ENCODE peak calls at places on chromosomes 16 and 17, in five cellular contexts. Z, B, X, A and L are unnamed samples.
A peak's percentile ranks its signal among the peaks of the same experiment; 100 is the strongest.

GRCh38 chr17:28219771-28220170 is 99.2 kb upstream of the TMEM97 start:
- DNase-seq in Z (no peak), B (no peak), X (no peak), A (no peak), L (no peak)

GRCh38 chr17:65473363-65473762 is 88.1 kb downstream of the AXIN2 start:
- DNase-seq in Z (no peak), B (no peak), X (no peak), A (peak; percentile 65), L (no peak)

GRCh38 chr16:85878875-85879274 is 20.1 kb upstream of the IRF8 start:
- DNase-seq in Z (no peak), B (peak; percentile 84), X (peak; percentile 93), A (no peak), L (peak; percentile 27)

GRCh38 chr16:83802135-83802534 is 5.6 kb upstream of the HSBP1 start:
- DNase-seq in Z (peak; percentile 66), B (peak; percentile 87), X (peak; percentile 62), A (no peak), L (peak; percentile 52)

GRCh38 chr17:52202572-52202876 is 44.0 kb upstream of the CA10 start:
- DNase-seq in Z (peak; percentile 0), B (no peak), X (no peak), A (no peak), L (no peak)

GRCh38 chr17:79979201-79979840 is 56.4 kb downstream of the TBC1D16 start:
- DNase-seq in Z (no peak), B (no peak), X (no peak), A (no peak), L (no peak)

GRCh38 chr16:75653926-75654325 is 6.4 kb downstream of the TERF2IP start:
- DNase-seq in Z (no peak), B (peak; percentile 81), X (peak; percentile 46), A (no peak), L (peak; percentile 57)

GRCh38 chr17:59762022-59762825 is 54.8 kb downstream of the VMP1 start:
- DNase-seq in Z (peak; percentile 24), B (peak; percentile 71), X (peak; percentile 57), A (no peak), L (no peak)

GRCh38 chr17:14311979-14312378 is 11.1 kb downstream of the HS3ST3B1 start:
- DNase-seq in Z (no peak), B (no peak), X (no peak), A (no peak), L (no peak)

GRCh38 chr16:26981266-26981938 is 85.3 kb upstream of the C16orf82 start:
- DNase-seq in Z (no peak), B (peak; percentile 57), X (peak; percentile 83), A (no peak), L (no peak)

GRCh38 chr17:58380207-58381123 is 28.5 kb upstream of the SUPT4H1 start:
- DNase-seq in Z (no peak), B (no peak), X (no peak), A (no peak), L (no peak)

GRCh38 chr16:30778549-30779244 is 8.3 kb downstream of the ZNF629 start:
- DNase-seq in Z (peak; percentile 1), B (no peak), X (peak; percentile 55), A (peak; percentile 84), L (no peak)

GRCh38 chr16:7504844-7505243 is 172.2 kb downstream of the RBFOX1 start:
- DNase-seq in Z (no peak), B (no peak), X (no peak), A (no peak), L (no peak)

GRCh38 chr17:62825182-62825581 is 17.1 kb upstream of the MARCHF10 start:
- DNase-seq in Z (no peak), B (no peak), X (no peak), A (no peak), L (no peak)

GRCh38 chr17:1590031-1590746 is 27.6 kb upstream of the PITPNA start:
- DNase-seq in Z (no peak), B (peak; percentile 72), X (peak; percentile 77), A (peak; percentile 98), L (peak; percentile 45)

GRCh38 chr17:32958418-32958817 is 30.5 kb downstream of the TMEM98 start:
- DNase-seq in Z (no peak), B (peak; percentile 96), X (peak; percentile 16), A (no peak), L (peak; percentile 86)

GRCh38 chr16:49019826-49020401 is 261.7 kb downstream of the CBLN1 start:
- DNase-seq in Z (no peak), B (no peak), X (no peak), A (no peak), L (no peak)

GRCh38 chr16:9050102-9050830 is 41.2 kb upstream of the HAPSTR1 start:
- DNase-seq in Z (peak; percentile 45), B (no peak), X (no peak), A (no peak), L (no peak)

GRCh38 chr17:43125967-43126910 is 1.1 kb upstream of the BRCA1 start:
- DNase-seq in Z (no peak), B (no peak), X (no peak), A (no peak), L (no peak)

GRCh38 chr16:88983771-88984687 is 7.0 kb upstream of the CBFA2T3 start:
- DNase-seq in Z (peak; percentile 72), B (no peak), X (no peak), A (no peak), L (no peak)

GRCh38 chr16:71645450-71645849 is 19.5 kb downstream of the MARVELD3 start:
- DNase-seq in Z (peak; percentile 44), B (peak; percentile 13), X (no peak), A (no peak), L (no peak)

GRCh38 chr16:57959121-57959520 is 11.8 kb downstream of the CNGB1 start:
- DNase-seq in Z (no peak), B (no peak), X (no peak), A (no peak), L (no peak)

GRCh38 chr17:50206604-50207293 is 5.3 kb upstream of the COL1A1 start:
- DNase-seq in Z (no peak), B (peak; percentile 78), X (no peak), A (no peak), L (no peak)

GRCh38 chr16:35391328-35391727 is 1931.9 kb downstream of the TP53TG3F start:
- DNase-seq in Z (peak; percentile 69), B (peak; percentile 33), X (peak; percentile 10), A (no peak), L (peak; percentile 3)

GRCh38 chr16:31714899-31715504 is 158.6 kb upstream of the ZNF267 start:
- DNase-seq in Z (no peak), B (no peak), X (no peak), A (no peak), L (no peak)

GRCh38 chr16:73095885-73096341 is 48.0 kb upstream of the ZFHX3 start:
- DNase-seq in Z (no peak), B (no peak), X (no peak), A (no peak), L (no peak)

GRCh38 chr17:61279476-61280145 is 120.0 kb upstream of the TBX2 start:
- DNase-seq in Z (peak; percentile 29), B (peak; percentile 36), X (peak; percentile 44), A (no peak), L (no peak)

GRCh38 chr16:85924675-85925074 is 25.7 kb downstream of the IRF8 start:
- DNase-seq in Z (no peak), B (peak; percentile 9), X (no peak), A (no peak), L (no peak)

GRCh38 chr16:895371-895770 is 75.4 kb downstream of the LMF1 start:
- DNase-seq in Z (no peak), B (no peak), X (no peak), A (no peak), L (no peak)

GRCh38 chr16:85185701-85186100 is 73.4 kb upstream of the CIBAR2 start:
- DNase-seq in Z (no peak), B (no peak), X (no peak), A (no peak), L (no peak)

GRCh38 chr17:17320911-17321220 is 17.7 kb downstream of the NT5M start:
- DNase-seq in Z (no peak), B (no peak), X (no peak), A (no peak), L (no peak)

GRCh38 chr16:5379948-5380347 is 282.4 kb upstream of the EEF2KMT start:
- DNase-seq in Z (no peak), B (no peak), X (no peak), A (no peak), L (no peak)

GRCh38 chr16:4580245-4580644 is 24.1 kb downstream of the C16orf96 start:
- DNase-seq in Z (no peak), B (peak; percentile 16), X (no peak), A (no peak), L (no peak)

GRCh38 chr17:53626286-53626685 is 196.4 kb upstream of the KIF2B start:
- DNase-seq in Z (no peak), B (peak; percentile 38), X (no peak), A (no peak), L (peak; percentile 21)

GRCh38 chr17:79974786-79975497 is 60.7 kb downstream of the TBC1D16 start:
- DNase-seq in Z (peak; percentile 41), B (no peak), X (no peak), A (no peak), L (no peak)

GRCh38 chr16:27676807-27677206 is 126.9 kb downstream of the KATNIP start:
- DNase-seq in Z (no peak), B (no peak), X (peak; percentile 37), A (no peak), L (no peak)

GRCh38 chr17:35486920-35487727 is 38.6 kb upstream of the SLFN13 start:
- DNase-seq in Z (peak; percentile 75), B (peak; percentile 56), X (peak; percentile 54), A (peak; percentile 20), L (no peak)

GRCh38 chr17:35491417-35491816 is 42.9 kb upstream of the SLFN13 start:
- DNase-seq in Z (no peak), B (no peak), X (no peak), A (no peak), L (no peak)

GRCh38 chr17:35493040-35493439 is 44.4 kb downstream of the SLFN12L start:
- DNase-seq in Z (no peak), B (no peak), X (no peak), A (no peak), L (no peak)

GRCh38 chr17:35489944-35490343 is 41.4 kb upstream of the SLFN13 start:
- DNase-seq in Z (no peak), B (no peak), X (no peak), A (no peak), L (no peak)
- H3K4me3 ChIP-seq in Z (no peak overlapping the region), B (no peak overlapping the region), X (no peak overlapping the region), A (no peak overlapping the region), L (no peak overlapping the region)

GRCh38 chr17:47733047-47733413 is at the start of gene TBX21:
- DNase-seq in Z (peak; percentile 94), B (peak; percentile 12), X (no peak), A (peak; percentile 38), L (no peak)
- H3K4me3 ChIP-seq in Z (peak within 1 kb of the TSS; percentile 70), B (no peak within 1 kb of the TSS), X (peak within 1 kb of the TSS; percentile 15), A (peak within 1 kb of the TSS; percentile 47), L (no peak within 1 kb of the TSS)

DNA sequence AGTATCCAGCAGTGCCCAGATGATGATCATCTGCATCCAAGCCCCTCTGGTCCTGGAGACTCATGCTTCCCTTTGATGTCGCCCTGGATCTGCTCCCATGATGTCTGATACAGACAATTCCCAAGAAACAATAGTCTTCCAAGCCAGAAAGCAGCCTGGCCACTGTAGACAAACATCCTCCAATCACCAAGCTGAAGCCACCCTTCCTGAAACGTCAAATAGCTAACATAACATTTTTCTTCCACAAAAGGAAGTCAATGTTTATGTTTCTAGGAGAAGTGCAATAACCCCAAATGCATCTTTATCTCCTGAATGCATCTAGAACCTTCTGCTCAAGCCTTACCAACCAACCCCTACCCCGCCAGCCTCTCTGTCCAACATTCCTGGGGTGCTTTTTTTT is 1.2 kb upstream of the DPEP2 start:
- DNase-seq in Z (no peak), B (no peak), X (no peak), A (no peak), L (no peak)
- H3K4me3 ChIP-seq in Z (no peak overlapping the region), B (no peak overlapping the region), X (no peak overlapping the region), A (no peak overlapping the region), L (no peak overlapping the region)

GRCh38 chr17:78534492-78535284 is 42.5 kb downstream of the DNAH17 start:
- DNase-seq in Z (no peak), B (no peak), X (no peak), A (no peak), L (no peak)
- H3K4me3 ChIP-seq in Z (no peak overlapping the region), B (no peak overlapping the region), X (no peak overlapping the region), A (no peak overlapping the region), L (no peak overlapping the region)